ENCODE peak calls at places on chromosome 22, in five cellular contexts. M is stimulated activated CD4-positive, alpha-beta T cell treated with anti-CD3 and anti-CD28 coated beads, Interleukin-4, amount 100 ng/mL, for 4 hours; P is iPS DF 19.7; I is Jurkat, Clone E6-1; B is AML-193. Z is an unnamed sample.

GRCh38 chr22:23772315-23773246 is at the start of gene MMP11:
- DNase-seq in I (no peak), B (no peak), P (no peak), M (peak; percentile 40), Z (peak; percentile 49)

GRCh38 chr22:27662359-27663030 is 139.1 kb downstream of the MN1 start:
- DNase-seq in B (no peak), I (no peak), M (no peak), P (no peak), Z (no peak)

GRCh38 chr22:26923498-26923897 is 266.1 kb downstream of the MIAT start:
- DNase-seq in B (no peak), I (no peak), P (peak; percentile 33), M (no peak), Z (no peak)

GRCh38 chr22:21587803-21588611 is 20.5 kb downstream of the UBE2L3 start:
- DNase-seq in M (peak; percentile 11), I (no peak), B (no peak), P (no peak), Z (no peak)

GRCh38 chr22:48565901-48566501 is 1261.7 kb downstream of the BRD1 start:
- DNase-seq in I (no peak), B (no peak), M (no peak), P (no peak), Z (no peak)

GRCh38 chr22:38082986-38083710 is 836 bp downstream of the SLC16A8 start:
- DNase-seq in M (no peak), B (no peak), I (no peak), P (no peak), Z (no peak)

GRCh38 chr22:38566726-38567504 is 3.1 kb downstream of the DMC1 start:
- DNase-seq in M (no peak), I (no peak), P (no peak), B (no peak), Z (no peak)

GRCh38 chr22:23156286-23156685 is 11.0 kb downstream of the RAB36 start:
- DNase-seq in M (no peak), B (no peak), P (no peak), I (no peak), Z (no peak)

GRCh38 chr22:22784249-22785039 is 103.2 kb upstream of the IGLL5 start:
- DNase-seq in B (no peak), I (no peak), M (no peak), P (no peak), Z (no peak)

GRCh38 chr22:29194269-29194668 is 11.4 kb upstream of the EMID1 start:
- DNase-seq in P (no peak), I (no peak), M (no peak), B (no peak), Z (no peak)

GRCh38 chr22:37245740-37246139 is 1.7 kb upstream of the RAC2 start:
- DNase-seq in P (no peak), M (no peak), I (no peak), B (no peak), Z (no peak)

GRCh38 chr22:49975543-49976389 is 15.2 kb downstream of the PIM3 start:
- DNase-seq in M (peak; percentile 76), I (no peak), P (no peak), B (no peak), Z (no peak)

GRCh38 chr22:46737105-46737975 is 712 bp downstream of the CERK start:
- DNase-seq in I (peak; percentile 37), P (no peak), M (peak; percentile 28), B (peak; percentile 20), Z (peak; percentile 21)

GRCh38 chr22:32267011-32267410 is 11.9 kb upstream of the SLC5A4 start:
- DNase-seq in B (no peak), I (no peak), P (no peak), M (no peak), Z (no peak)

GRCh38 chr22:25928038-25928437 is 186.1 kb downstream of the MYO18B start:
- DNase-seq in M (no peak), I (no peak), B (no peak), P (no peak), Z (no peak)

GRCh38 chr22:30204015-30204741 is 42.4 kb downstream of the LIF start:
- DNase-seq in M (no peak), B (no peak), P (no peak), I (no peak), Z (no peak)

GRCh38 chr22:41757507-41757906 is 43.0 kb upstream of the CCDC134 start:
- DNase-seq in B (no peak), P (no peak), M (no peak), I (no peak), Z (no peak)

GRCh38 chr22:46894081-46894671 is 131.7 kb downstream of the TBC1D22A start:
- DNase-seq in P (no peak), I (no peak), B (no peak), M (no peak), Z (no peak)

GRCh38 chr22:11066458-11067285 is 4461.3 kb upstream of the OR11H1 start:
- DNase-seq in I (no peak), M (no peak), P (no peak), B (no peak), Z (no peak)

GRCh38 chr22:27809700-27810365 is 8.3 kb upstream of the MN1 start:
- DNase-seq in I (no peak), B (no peak), M (no peak), P (no peak), Z (no peak)

GRCh38 chr22:32916025-32916424 is 114.5 kb downstream of the TIMP3 start:
- DNase-seq in M (no peak), P (no peak), B (no peak), I (no peak), Z (no peak)

GRCh38 chr22:45997077-45997774 is 20.3 kb upstream of the WNT7B start:
- DNase-seq in P (no peak), M (no peak), I (no peak), B (peak; percentile 92), Z (no peak)

GRCh38 chr22:31241936-31242335 is 29.8 kb downstream of the LIMK2 start:
- DNase-seq in M (no peak), I (no peak), B (no peak), P (no peak), Z (no peak)

GRCh38 chr22:37353839-37354238 is 71.5 kb downstream of the CYTH4 start:
- DNase-seq in B (no peak), I (no peak), P (no peak), M (no peak), Z (no peak)

GRCh38 chr22:46362221-46362933 is 26.9 kb downstream of the TRMU start:
- DNase-seq in B (no peak), M (no peak), I (no peak), P (no peak), Z (no peak)

GRCh38 chr22:25372000-25372595 is 152.7 kb downstream of the CRYBB2 start:
- DNase-seq in P (no peak), I (no peak), B (no peak), M (no peak), Z (no peak)

GRCh38 chr22:47392729-47393128 is 630.3 kb downstream of the TBC1D22A start:
- DNase-seq in M (no peak), B (no peak), I (no peak), P (no peak), Z (no peak)

GRCh38 chr22:44193537-44193896 is 12.8 kb downstream of the PARVG start:
- DNase-seq in M (no peak), P (no peak), B (peak; percentile 5), I (peak; percentile 69), Z (no peak)

GRCh38 chr22:22938672-22939536 is 51.3 kb downstream of the IGLL5 start:
- DNase-seq in I (no peak), M (no peak), B (no peak), P (no peak), Z (no peak)

GRCh38 chr22:44024288-44024908 is at the start of gene PARVB:
- DNase-seq in P (no peak), I (no peak), M (no peak), B (peak; percentile 6), Z (peak; percentile 6)

GRCh38 chr22:40345271-40345670 is 1.0 kb upstream of the ADSL start:
- DNase-seq in B (no peak), I (no peak), P (no peak), M (peak; percentile 48), Z (no peak)

Z was measured in activated T-helper 9 cell treated with anti-CD3 and anti-CD28 coated beads, Interleukin-2, amount 50 U/mL, for 16 hours.